ENCODE peak calls at places on chromosomes 11 and 22, in nine cellular contexts. One of them, this sample, is unnamed.

GRCh38 chr11:8442301-8442700 is 151.7 kb downstream of the STK33 start:
- DNase-seq in foreskin fibroblast: no peak
- DNase-seq in tibial nerve: no peak
- DNase-seq in esophagus muscularis mucosa: no peak
- DNase-seq in CD4-positive, alpha-beta T cell: no peak
- DNase-seq in MCF 10A: no peak
- DNase-seq in tibial artery: no peak
- DNase-seq in colonic mucosa: no peak
- DNase-seq in upper lobe of right lung: no peak
- DNase-seq in this sample: no peak

GRCh38 chr22:19691721-19692341 is 22.5 kb upstream of the SEPTIN5 start:
- DNase-seq in foreskin fibroblast: peak
- DNase-seq in tibial nerve: no peak
- DNase-seq in esophagus muscularis mucosa: no peak
- DNase-seq in CD4-positive, alpha-beta T cell: no peak
- DNase-seq in MCF 10A: peak
- DNase-seq in tibial artery: no peak
- DNase-seq in colonic mucosa: no peak
- DNase-seq in upper lobe of right lung: peak
- DNase-seq in this sample: no peak

GRCh38 chr11:105344938-105345337 is 205.4 kb upstream of the CARD18 start:
- DNase-seq in foreskin fibroblast: peak
- DNase-seq in tibial nerve: no peak
- DNase-seq in esophagus muscularis mucosa: no peak
- DNase-seq in CD4-positive, alpha-beta T cell: no peak
- DNase-seq in MCF 10A: peak
- DNase-seq in tibial artery: no peak
- DNase-seq in colonic mucosa: no peak
- DNase-seq in upper lobe of right lung: no peak
- DNase-seq in this sample: no peak

GRCh38 chr11:24828938-24829337 is 332.1 kb downstream of the LUZP2 start:
- DNase-seq in foreskin fibroblast: no peak
- DNase-seq in tibial nerve: no peak
- DNase-seq in esophagus muscularis mucosa: no peak
- DNase-seq in CD4-positive, alpha-beta T cell: no peak
- DNase-seq in MCF 10A: no peak
- DNase-seq in tibial artery: no peak
- DNase-seq in colonic mucosa: no peak
- DNase-seq in upper lobe of right lung: no peak
- DNase-seq in this sample: no peak

GRCh38 chr22:43819691-43820670 is 7.9 kb upstream of the EFCAB6 start:
- DNase-seq in foreskin fibroblast: no peak
- DNase-seq in tibial nerve: no peak
- DNase-seq in esophagus muscularis mucosa: no peak
- DNase-seq in CD4-positive, alpha-beta T cell: no peak
- DNase-seq in MCF 10A: no peak
- DNase-seq in tibial artery: no peak
- DNase-seq in colonic mucosa: no peak
- DNase-seq in upper lobe of right lung: no peak
- DNase-seq in this sample: no peak

GRCh38 chr11:1232328-1233321 is 9.8 kb downstream of the MUC5B start:
- DNase-seq in foreskin fibroblast: no peak
- DNase-seq in tibial nerve: no peak
- DNase-seq in esophagus muscularis mucosa: no peak
- DNase-seq in CD4-positive, alpha-beta T cell: no peak
- DNase-seq in MCF 10A: no peak
- DNase-seq in tibial artery: no peak
- DNase-seq in colonic mucosa: peak
- DNase-seq in upper lobe of right lung: peak
- DNase-seq in this sample: peak

GRCh38 chr22:17929909-17930308 is 94.5 kb downstream of the MICAL3 start:
- DNase-seq in foreskin fibroblast: no peak
- DNase-seq in tibial nerve: no peak
- DNase-seq in esophagus muscularis mucosa: no peak
- DNase-seq in CD4-positive, alpha-beta T cell: no peak
- DNase-seq in MCF 10A: no peak
- DNase-seq in tibial artery: no peak
- DNase-seq in colonic mucosa: no peak
- DNase-seq in upper lobe of right lung: no peak
- DNase-seq in this sample: no peak

GRCh38 chr22:28029201-28029948 is 110.3 kb upstream of the PITPNB start:
- DNase-seq in foreskin fibroblast: peak
- DNase-seq in tibial nerve: no peak
- DNase-seq in esophagus muscularis mucosa: no peak
- DNase-seq in CD4-positive, alpha-beta T cell: no peak
- DNase-seq in MCF 10A: peak
- DNase-seq in tibial artery: peak
- DNase-seq in colonic mucosa: peak
- DNase-seq in upper lobe of right lung: peak
- DNase-seq in this sample: no peak

GRCh38 chr22:37007666-37008065 is 11.6 kb downstream of the TST start:
- DNase-seq in foreskin fibroblast: no peak
- DNase-seq in tibial nerve: no peak
- DNase-seq in esophagus muscularis mucosa: no peak
- DNase-seq in CD4-positive, alpha-beta T cell: no peak
- DNase-seq in MCF 10A: no peak
- DNase-seq in tibial artery: no peak
- DNase-seq in colonic mucosa: no peak
- DNase-seq in upper lobe of right lung: no peak
- DNase-seq in this sample: no peak

GRCh38 chr11:106228996-106229395 is 151.5 kb downstream of the AASDHPPT start:
- DNase-seq in foreskin fibroblast: peak
- DNase-seq in tibial nerve: no peak
- DNase-seq in esophagus muscularis mucosa: no peak
- DNase-seq in CD4-positive, alpha-beta T cell: no peak
- DNase-seq in MCF 10A: peak
- DNase-seq in tibial artery: no peak
- DNase-seq in colonic mucosa: no peak
- DNase-seq in upper lobe of right lung: no peak
- DNase-seq in this sample: no peak

GRCh38 chr11:31480930-31481329 is 28.5 kb downstream of the IMMP1L start:
- DNase-seq in foreskin fibroblast: no peak
- DNase-seq in tibial nerve: no peak
- DNase-seq in esophagus muscularis mucosa: no peak
- DNase-seq in CD4-positive, alpha-beta T cell: no peak
- DNase-seq in MCF 10A: no peak
- DNase-seq in tibial artery: no peak
- DNase-seq in colonic mucosa: no peak
- DNase-seq in upper lobe of right lung: no peak
- DNase-seq in this sample: no peak

GRCh38 chr11:94676769-94677168 is 91.4 kb upstream of the AMOTL1 start:
- DNase-seq in foreskin fibroblast: no peak
- DNase-seq in tibial nerve: no peak
- DNase-seq in esophagus muscularis mucosa: peak
- DNase-seq in CD4-positive, alpha-beta T cell: no peak
- DNase-seq in MCF 10A: no peak
- DNase-seq in tibial artery: no peak
- DNase-seq in colonic mucosa: no peak
- DNase-seq in upper lobe of right lung: no peak
- DNase-seq in this sample: no peak

GRCh38 chr11:12045914-12046635 is 37.6 kb upstream of the DKK3 start:
- DNase-seq in foreskin fibroblast: no peak
- DNase-seq in tibial nerve: no peak
- DNase-seq in esophagus muscularis mucosa: no peak
- DNase-seq in CD4-positive, alpha-beta T cell: no peak
- DNase-seq in MCF 10A: no peak
- DNase-seq in tibial artery: no peak
- DNase-seq in colonic mucosa: no peak
- DNase-seq in upper lobe of right lung: no peak
- DNase-seq in this sample: no peak

GRCh38 chr11:59894616-59895015 is 16.0 kb downstream of the OOSP3 start:
- DNase-seq in foreskin fibroblast: no peak
- DNase-seq in tibial nerve: no peak
- DNase-seq in esophagus muscularis mucosa: no peak
- DNase-seq in CD4-positive, alpha-beta T cell: no peak
- DNase-seq in MCF 10A: peak
- DNase-seq in tibial artery: no peak
- DNase-seq in colonic mucosa: no peak
- DNase-seq in upper lobe of right lung: no peak
- DNase-seq in this sample: no peak

GRCh38 chr22:49352361-49353169 is 475.1 kb downstream of the BRD1 start:
- DNase-seq in foreskin fibroblast: no peak
- DNase-seq in tibial nerve: no peak
- DNase-seq in esophagus muscularis mucosa: no peak
- DNase-seq in CD4-positive, alpha-beta T cell: no peak
- DNase-seq in MCF 10A: no peak
- DNase-seq in tibial artery: no peak
- DNase-seq in colonic mucosa: no peak
- DNase-seq in upper lobe of right lung: peak
- DNase-seq in this sample: no peak

GRCh38 chr11:57604289-57605010 is 7.0 kb downstream of the SERPING1 start:
- DNase-seq in foreskin fibroblast: no peak
- DNase-seq in tibial nerve: no peak
- DNase-seq in esophagus muscularis mucosa: no peak
- DNase-seq in CD4-positive, alpha-beta T cell: no peak
- DNase-seq in MCF 10A: no peak
- DNase-seq in tibial artery: no peak
- DNase-seq in colonic mucosa: no peak
- DNase-seq in upper lobe of right lung: no peak
- DNase-seq in this sample: no peak

GRCh38 chr11:62708423-62709261 is 1.2 kb downstream of the GNG3 start:
- DNase-seq in foreskin fibroblast: peak
- DNase-seq in tibial nerve: no peak
- DNase-seq in esophagus muscularis mucosa: no peak
- DNase-seq in CD4-positive, alpha-beta T cell: peak
- DNase-seq in MCF 10A: no peak
- DNase-seq in tibial artery: no peak
- DNase-seq in colonic mucosa: peak
- DNase-seq in upper lobe of right lung: peak
- DNase-seq in this sample: no peak

GRCh38 chr11:44943696-44944095 is 7.0 kb downstream of the TP53I11 start:
- DNase-seq in foreskin fibroblast: no peak
- DNase-seq in tibial nerve: no peak
- DNase-seq in esophagus muscularis mucosa: no peak
- DNase-seq in CD4-positive, alpha-beta T cell: no peak
- DNase-seq in MCF 10A: no peak
- DNase-seq in tibial artery: no peak
- DNase-seq in colonic mucosa: no peak
- DNase-seq in upper lobe of right lung: no peak
- DNase-seq in this sample: no peak

GRCh38 chr22:33874206-33874605 is 46.1 kb downstream of the LARGE1 start:
- DNase-seq in foreskin fibroblast: no peak
- DNase-seq in tibial nerve: no peak
- DNase-seq in esophagus muscularis mucosa: no peak
- DNase-seq in CD4-positive, alpha-beta T cell: no peak
- DNase-seq in MCF 10A: no peak
- DNase-seq in tibial artery: no peak
- DNase-seq in colonic mucosa: peak
- DNase-seq in upper lobe of right lung: no peak
- DNase-seq in this sample: no peak

GRCh38 chr22:33873666-33874065 is 46.6 kb downstream of the LARGE1 start:
- DNase-seq in foreskin fibroblast: no peak
- DNase-seq in tibial nerve: no peak
- DNase-seq in esophagus muscularis mucosa: no peak
- DNase-seq in CD4-positive, alpha-beta T cell: no peak
- DNase-seq in MCF 10A: no peak
- DNase-seq in tibial artery: no peak
- DNase-seq in colonic mucosa: no peak
- DNase-seq in upper lobe of right lung: no peak
- DNase-seq in this sample: no peak

GRCh38 chr22:33871935-33872334 is 48.3 kb downstream of the LARGE1 start:
- DNase-seq in foreskin fibroblast: no peak
- DNase-seq in tibial nerve: no peak
- DNase-seq in esophagus muscularis mucosa: no peak
- DNase-seq in CD4-positive, alpha-beta T cell: no peak
- DNase-seq in MCF 10A: no peak
- DNase-seq in tibial artery: no peak
- DNase-seq in colonic mucosa: no peak
- DNase-seq in upper lobe of right lung: no peak
- DNase-seq in this sample: no peak

GRCh38 chr22:33873186-33873585 is 47.1 kb downstream of the LARGE1 start:
- DNase-seq in foreskin fibroblast: no peak
- DNase-seq in tibial nerve: no peak
- DNase-seq in esophagus muscularis mucosa: no peak
- DNase-seq in CD4-positive, alpha-beta T cell: no peak
- DNase-seq in MCF 10A: no peak
- DNase-seq in tibial artery: no peak
- DNase-seq in colonic mucosa: no peak
- DNase-seq in upper lobe of right lung: no peak
- DNase-seq in this sample: no peak

GRCh38 chr22:33875316-33875715 is 45.0 kb downstream of the LARGE1 start:
- DNase-seq in foreskin fibroblast: no peak
- DNase-seq in tibial nerve: no peak
- DNase-seq in esophagus muscularis mucosa: no peak
- DNase-seq in CD4-positive, alpha-beta T cell: no peak
- DNase-seq in MCF 10A: no peak
- DNase-seq in tibial artery: no peak
- DNase-seq in colonic mucosa: no peak
- DNase-seq in upper lobe of right lung: no peak
- DNase-seq in this sample: no peak
- TF ChIP-seq CTCF in foreskin fibroblast: no peak
- TF ChIP-seq CTCF in tibial nerve: no peak
- TF ChIP-seq CTCF in esophagus muscularis mucosa: no peak
- TF ChIP-seq CTCF in CD4-positive, alpha-beta T cell: no peak
- TF ChIP-seq CTCF in MCF 10A: no peak
- TF ChIP-seq CTCF in tibial artery: no peak
- TF ChIP-seq CTCF in colonic mucosa: no peak
- TF ChIP-seq CTCF in upper lobe of right lung: no peak
- TF ChIP-seq CTCF in this sample: no peak

DNA sequence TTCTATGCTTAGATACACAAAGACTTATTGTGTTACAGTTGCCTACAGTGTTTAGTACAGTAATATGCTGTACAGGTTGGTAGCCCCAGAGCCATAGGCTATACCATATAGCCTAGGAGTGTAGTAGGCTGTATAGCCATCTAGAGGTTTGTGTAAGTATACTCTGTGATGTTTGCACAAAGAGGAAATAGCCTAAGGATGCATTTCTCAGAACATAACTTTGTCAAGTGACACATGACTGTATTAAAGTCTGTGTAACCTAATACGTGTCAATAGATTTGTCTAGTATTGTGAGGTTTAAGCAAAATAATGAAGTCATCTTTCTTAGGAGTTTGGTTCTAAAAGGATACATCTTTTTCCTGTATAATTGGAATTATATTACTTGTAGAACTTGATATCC is 5.5 kb downstream of the ZC3H12C start:
- DNase-seq in foreskin fibroblast: no peak
- DNase-seq in tibial nerve: no peak
- DNase-seq in esophagus muscularis mucosa: no peak
- DNase-seq in CD4-positive, alpha-beta T cell: no peak
- DNase-seq in MCF 10A: no peak
- DNase-seq in tibial artery: no peak
- DNase-seq in colonic mucosa: no peak
- DNase-seq in upper lobe of right lung: no peak
- DNase-seq in this sample: no peak
- TF ChIP-seq CTCF in foreskin fibroblast: no peak
- TF ChIP-seq CTCF in tibial nerve: no peak
- TF ChIP-seq CTCF in esophagus muscularis mucosa: no peak
- TF ChIP-seq CTCF in CD4-positive, alpha-beta T cell: no peak
- TF ChIP-seq CTCF in MCF 10A: no peak
- TF ChIP-seq CTCF in tibial artery: no peak
- TF ChIP-seq CTCF in colonic mucosa: no peak
- TF ChIP-seq CTCF in upper lobe of right lung: no peak
- TF ChIP-seq CTCF in this sample: no peak

GRCh38 chr22:41367039-41367679 is 14.6 kb upstream of the TEF start:
- DNase-seq in foreskin fibroblast: peak
- DNase-seq in tibial nerve: peak
- DNase-seq in esophagus muscularis mucosa: peak
- DNase-seq in CD4-positive, alpha-beta T cell: no peak
- DNase-seq in MCF 10A: peak
- DNase-seq in tibial artery: peak
- DNase-seq in colonic mucosa: peak
- DNase-seq in upper lobe of right lung: peak
- DNase-seq in this sample: no peak
- TF ChIP-seq CTCF in foreskin fibroblast: peak
- TF ChIP-seq CTCF in tibial nerve: peak
- TF ChIP-seq CTCF in esophagus muscularis mucosa: peak
- TF ChIP-seq CTCF in CD4-positive, alpha-beta T cell: no peak
- TF ChIP-seq CTCF in MCF 10A: peak
- TF ChIP-seq CTCF in tibial artery: peak
- TF ChIP-seq CTCF in colonic mucosa: no peak
- TF ChIP-seq CTCF in upper lobe of right lung: peak
- TF ChIP-seq CTCF in this sample: peak

GRCh38 chr11:20337526-20338154 is 25.9 kb upstream of the HTATIP2 start:
- DNase-seq in foreskin fibroblast: peak
- DNase-seq in tibial nerve: peak
- DNase-seq in esophagus muscularis mucosa: no peak
- DNase-seq in CD4-positive, alpha-beta T cell: no peak
- DNase-seq in MCF 10A: peak
- DNase-seq in tibial artery: no peak
- DNase-seq in colonic mucosa: no peak
- DNase-seq in upper lobe of right lung: no peak
- DNase-seq in this sample: no peak
- TF ChIP-seq CTCF in foreskin fibroblast: peak
- TF ChIP-seq CTCF in tibial nerve: no peak
- TF ChIP-seq CTCF in esophagus muscularis mucosa: peak
- TF ChIP-seq CTCF in CD4-positive, alpha-beta T cell: peak
- TF ChIP-seq CTCF in MCF 10A: peak
- TF ChIP-seq CTCF in tibial artery: peak
- TF ChIP-seq CTCF in colonic mucosa: no peak
- TF ChIP-seq CTCF in upper lobe of right lung: peak
- TF ChIP-seq CTCF in this sample: peak

This sample was measured in D721Med.